ENCODE peak calls at places on chromosomes 11 and 22, in four cellular contexts. I, L, K and T are unnamed samples. For H3K4me1, the result is how much of the 10 kb centered on the place peaks cover.

GRCh38 chr11:70108250-70108649 is 30.1 kb downstream of the ANO1 start:
- DNase-seq in I (peak), L (no peak), K (no peak), T (no peak)

GRCh38 chr11:114892381-114893197 is 214.3 kb downstream of the NXPE2 start:
- DNase-seq in I (no peak), L (no peak), K (peak), T (no peak)

GRCh38 chr11:31968774-31969433 is 122.0 kb upstream of the RCN1 start:
- DNase-seq in I (peak), L (no peak), K (no peak), T (no peak)

GRCh38 chr22:30694638-30695350 is at the start of gene OSBP2:
- DNase-seq in I (no peak), L (no peak), K (no peak), T (peak)

GRCh38 chr11:116651098-116651756 is 121.6 kb downstream of the BUD13 start:
- DNase-seq in I (no peak), L (no peak), K (no peak), T (peak)

GRCh38 chr11:116535954-116536353 is 236.8 kb downstream of the BUD13 start:
- DNase-seq in I (no peak), L (no peak), K (no peak), T (no peak)

GRCh38 chr11:336666-337002 is 16.0 kb upstream of the IFITM3 start:
- DNase-seq in I (no peak), L (no peak), K (no peak), T (no peak)

GRCh38 chr11:25855916-25856315 is 476.0 kb upstream of the ANO3 start:
- DNase-seq in I (no peak), L (no peak), K (no peak), T (no peak)

GRCh38 chr11:4891996-4892640 is 10.4 kb downstream of the OR51T1 start:
- DNase-seq in I (peak), L (no peak), K (peak), T (no peak)

GRCh38 chr11:121964591-121964990 is 151.4 kb downstream of the BLID start:
- DNase-seq in I (peak), L (no peak), K (peak), T (no peak)

GRCh38 chr22:44351685-44352377 is 39.1 kb upstream of the SHISAL1 start:
- DNase-seq in I (peak), L (peak), K (peak), T (peak)

GRCh38 chr11:73237471-73238290 is 19.6 kb downstream of the P2RY2 start:
- DNase-seq in I (peak), L (no peak), K (no peak), T (peak)

GRCh38 chr22:21702094-21702493 is 33.5 kb downstream of the YPEL1 start:
- DNase-seq in I (no peak), L (no peak), K (no peak), T (no peak)

GRCh38 chr22:39434243-39434653 is 22.6 kb upstream of the MGAT3 start:
- DNase-seq in I (no peak), L (no peak), K (no peak), T (no peak)

GRCh38 chr22:48554893-48555552 is 1272.7 kb downstream of the BRD1 start:
- DNase-seq in I (no peak), L (no peak), K (peak), T (peak)

GRCh38 chr11:74009230-74009547 is 304 bp upstream of the UCP3 start:
- DNase-seq in I (no peak), L (no peak), K (no peak), T (no peak)

GRCh38 chr11:4704054-4704789 is at the start of gene MMP26:
- DNase-seq in I (no peak), L (no peak), K (peak), T (peak)

GRCh38 chr11:70885721-70886305 is 366.6 kb downstream of the SHANK2 start:
- DNase-seq in I (peak), L (no peak), K (no peak), T (no peak)

GRCh38 chr11:81987829-81988472 is 745.7 kb downstream of the FAM181B start:
- DNase-seq in I (no peak), L (no peak), K (no peak), T (no peak)

GRCh38 chr11:105046898-105047579 is 1.9 kb upstream of the CARD16 start:
- DNase-seq in I (peak), L (no peak), K (peak), T (no peak)

GRCh38 chr11:47398551-47398950 is 9.8 kb upstream of the SLC39A13 start:
- DNase-seq in I (no peak), L (no peak), K (no peak), T (peak)

GRCh38 chr11:15146271-15147003 is 31.7 kb downstream of the INSC start:
- DNase-seq in I (peak), L (no peak), K (peak), T (no peak)

GRCh38 chr11:76801205-76801604 is 18.0 kb downstream of the TSKU start:
- DNase-seq in I (no peak), L (no peak), K (peak), T (no peak)

GRCh38 chr22:17777717-17778044 is 3.4 kb upstream of the BID start:
- DNase-seq in I (no peak), L (no peak), K (no peak), T (no peak)

GRCh38 chr11:118304227-118304808 is at the start of gene CD3E:
- DNase-seq in I (no peak), L (no peak), K (no peak), T (no peak)

GRCh38 chr11:235998-236773 is at the start of gene SIRT3:
- DNase-seq in I (peak), L (peak), K (peak), T (peak)

GRCh38 chr11:1038361-1038760 is 1.8 kb upstream of the MUC6 start:
- DNase-seq in I (no peak), L (no peak), K (no peak), T (no peak)

GRCh38 chr22:41676134-41676533 is 12.5 kb downstream of the SNU13 start:
- DNase-seq in I (no peak), L (no peak), K (no peak), T (no peak)

GRCh38 chr11:106679633-106680032 is 338.6 kb downstream of the GUCY1A2 start:
- DNase-seq in I (no peak), L (no peak), K (no peak), T (no peak)

GRCh38 chr11:76664578-76665061 is 5.9 kb downstream of the LRRC32 start:
- DNase-seq in I (no peak), L (no peak), K (no peak), T (peak)

GRCh38 chr22:17706451-17706900 is 67.8 kb downstream of the BID start:
- DNase-seq in I (peak), L (no peak), K (peak), T (peak)

GRCh38 chr11:134841411-134841810 is 429.4 kb upstream of the B3GAT1 start:
- DNase-seq in I (no peak), L (no peak), K (no peak), T (no peak)

GRCh38 chr11:2795491-2795991 is 90.0 kb downstream of the CDKN1C start:
- DNase-seq in I (no peak), L (no peak), K (no peak), T (no peak)

GRCh38 chr11:43835104-43835503 is 45.5 kb upstream of the ALKBH3 start:
- DNase-seq in I (no peak), L (no peak), K (no peak), T (no peak)

GRCh38 chr11:63179446-63180068 is 35.5 kb upstream of the SLC22A24 start:
- DNase-seq in I (no peak), L (no peak), K (peak), T (no peak)

GRCh38 chr22:28438183-28438778 is 241.4 kb downstream of the TTC28 start:
- DNase-seq in I (no peak), L (no peak), K (no peak), T (no peak)

GRCh38 chr22:44658371-44658953 is 43.5 kb upstream of the PRR5 start:
- DNase-seq in I (peak), L (no peak), K (no peak), T (peak)

GRCh38 chr11:111308140-111308539 is 9.8 kb downstream of the POU2AF3 start:
- DNase-seq in I (peak), L (no peak), K (no peak), T (no peak)

GRCh38 chr11:111312076-111312475 is 13.7 kb downstream of the POU2AF3 start:
- DNase-seq in I (no peak), L (no peak), K (no peak), T (no peak)

GRCh38 chr11:111309516-111309915 is 11.2 kb downstream of the POU2AF3 start:
- DNase-seq in I (no peak), L (no peak), K (no peak), T (no peak)

GRCh38 chr11:111310088-111310487 is 11.7 kb downstream of the POU2AF3 start:
- DNase-seq in I (no peak), L (no peak), K (no peak), T (no peak)

DNA sequence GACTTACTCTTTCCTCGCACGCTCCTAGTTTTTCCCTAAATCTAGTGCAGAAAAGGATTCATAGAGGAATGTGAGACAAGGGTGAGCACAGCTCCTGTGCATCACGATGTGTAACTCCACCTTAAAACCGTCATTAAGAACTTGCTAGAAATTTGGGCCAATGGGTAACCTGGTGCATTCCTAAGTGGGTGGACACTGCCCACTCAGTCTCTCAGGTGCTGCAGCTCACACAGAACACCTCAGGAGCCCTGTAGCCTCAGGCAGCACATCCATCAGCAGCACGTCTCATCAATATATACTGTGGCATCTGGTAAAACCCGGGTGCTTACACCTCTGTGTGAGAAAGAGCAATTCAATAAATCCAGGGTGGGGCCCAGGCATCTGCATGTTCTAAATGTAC is 12.4 kb downstream of the POU2AF3 start:
- DNase-seq in I (no peak), L (no peak), K (no peak), T (no peak)
- H3K56ac ChIP-seq in I (no peak), L (no peak), K (no peak), T (no peak)

GRCh38 chr11:35215945-35216344 is 77.0 kb downstream of the CD44 start:
- DNase-seq in I (no peak), L (no peak), K (no peak), T (no peak)

GRCh38 chr11:35214792-35215193 is 75.8 kb downstream of the CD44 start:
- DNase-seq in I (peak), L (peak), K (peak), T (peak)

GRCh38 chr11:35218956-35219355 is 80.0 kb downstream of the CD44 start:
- DNase-seq in I (peak), L (no peak), K (no peak), T (no peak)

GRCh38 chr11:35214181-35214770 is 75.3 kb downstream of the CD44 start:
- DNase-seq in I (no peak), L (no peak), K (no peak), T (no peak)

GRCh38 chr11:35216962-35217667 is 78.1 kb downstream of the CD44 start:
- DNase-seq in I (no peak), L (no peak), K (no peak), T (peak)
- H3K4me1 ChIP-seq in I (under half), L (under half), K (under half), T (under half)

DNA sequence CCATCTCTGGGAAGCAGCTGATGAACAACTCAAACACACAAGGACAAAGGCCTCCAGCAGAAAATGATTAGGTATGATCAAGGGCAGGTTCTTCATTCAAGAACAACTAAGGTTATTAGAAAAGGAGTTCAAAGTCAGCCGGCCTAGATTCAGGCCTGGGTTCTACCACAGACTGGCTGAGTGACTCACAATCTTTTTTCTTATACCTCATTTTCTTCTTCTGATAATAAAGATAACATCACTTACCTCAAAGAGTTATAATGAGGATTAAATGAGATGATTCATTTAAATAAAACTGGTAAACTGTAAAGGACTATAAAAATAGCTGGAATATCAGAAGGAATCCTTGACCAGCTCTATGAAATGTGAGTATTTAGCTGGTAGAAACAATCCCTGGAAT is 49.3 kb upstream of the PPP2R1B start:
- DNase-seq in I (peak), L (no peak), K (no peak), T (no peak)
- H3K56ac ChIP-seq in I (no peak), L (no peak), K (no peak), T (no peak)

DNA sequence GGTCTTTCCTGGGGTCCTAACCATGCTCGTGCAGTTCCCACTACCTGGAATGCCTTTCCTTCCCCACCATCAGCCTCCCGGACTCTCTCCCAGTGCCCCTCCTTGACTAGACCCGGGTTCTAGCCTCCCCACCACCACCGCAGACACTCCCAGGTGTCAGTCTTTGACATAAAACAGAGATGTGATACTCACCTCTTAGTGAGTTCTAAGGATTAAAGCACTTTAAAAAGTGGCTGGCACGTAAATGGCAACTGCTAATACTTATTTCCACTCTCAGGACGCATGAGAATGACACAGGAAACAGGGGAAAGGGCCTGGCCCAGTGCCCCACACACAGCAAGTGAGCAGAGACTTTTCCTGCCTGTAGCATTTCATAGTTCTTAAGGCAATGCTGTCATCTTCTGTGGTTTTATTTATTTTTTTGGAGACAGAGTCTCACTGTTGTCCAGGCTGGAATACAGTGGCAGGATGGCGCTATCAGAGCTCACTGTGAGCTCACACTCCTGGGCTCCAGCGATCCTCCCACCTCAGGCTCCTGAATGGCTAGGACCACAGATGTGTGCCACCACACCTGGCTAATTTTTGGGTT is 1.9 kb upstream of the SLC25A45 start:
- DNase-seq in I (peak), L (no peak), K (no peak), T (no peak)
- H3K4me1 ChIP-seq in I (under half), L (under half), K (under half), T (under half)

GRCh38 chr11:45165806-45166603 is 19.6 kb downstream of the PRDM11 start:
- DNase-seq in I (no peak), L (no peak), K (no peak), T (no peak)
- H3K56ac ChIP-seq in I (no peak), L (no peak), K (no peak), T (no peak)

DNA sequence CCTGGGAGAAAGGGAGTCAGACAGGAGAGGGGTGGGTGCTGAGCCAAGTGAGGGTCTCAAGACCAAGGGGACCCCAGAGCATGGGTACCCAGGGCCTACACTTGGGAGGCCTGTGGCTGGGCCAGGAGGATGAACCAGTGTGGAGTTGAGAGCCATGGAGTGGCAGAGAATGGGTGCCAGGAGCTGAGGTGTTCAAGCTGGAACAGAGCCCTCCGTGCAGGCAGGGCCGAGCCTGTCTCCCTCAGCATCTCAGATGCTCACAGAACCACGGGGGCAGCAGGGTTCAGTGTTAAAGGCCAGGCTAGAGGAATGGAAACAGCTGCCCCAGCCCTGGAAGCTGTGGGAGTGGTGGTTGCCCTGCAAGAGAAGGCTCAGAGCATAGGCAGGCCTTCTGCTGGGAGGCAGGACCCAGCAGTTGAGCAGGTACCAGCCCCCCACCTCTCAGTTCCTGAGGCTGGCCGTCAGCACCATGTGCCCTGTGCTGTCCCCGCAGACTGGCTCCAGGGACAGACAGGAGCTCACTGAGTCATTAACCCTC is 32.3 kb downstream of the RSPH14 start:
- DNase-seq in I (no peak), L (no peak), K (no peak), T (no peak)
- H3K4me1 ChIP-seq in I (under half), L (under half), K (under half), T (under half)

DNA sequence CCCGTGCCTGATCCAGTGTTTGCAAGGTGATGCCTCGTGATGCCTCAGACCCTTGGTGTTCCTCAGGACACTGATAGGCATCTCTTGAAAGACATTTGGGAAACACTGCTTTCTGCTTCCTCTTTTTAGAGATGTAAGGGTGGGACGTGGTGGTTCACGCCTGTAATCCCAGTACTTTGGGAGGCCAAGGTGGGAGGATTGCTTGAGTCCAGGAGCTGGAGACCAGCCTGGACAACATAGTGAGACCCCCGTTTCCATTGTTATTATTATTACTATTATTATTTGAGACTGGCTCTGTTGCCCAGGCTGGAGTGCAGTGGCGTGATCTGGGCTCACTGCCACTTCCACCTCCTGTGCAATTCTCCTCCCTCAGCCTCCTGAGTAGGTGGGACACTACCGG is 6.5 kb upstream of the SOX10 start:
- DNase-seq in I (no peak), L (no peak), K (no peak), T (no peak)
- H3K56ac ChIP-seq in I (no peak), L (no peak), K (no peak), T (no peak)